ENCODE peak calls at places on chromosomes 13 and 19, in nine cellular contexts. Q, Z, R, A, H, B, O, I and D are unnamed samples.

GRCh38 chr13:98576963-98577822 is at the start of gene STK24:
- DNase-seq in R (peak; percentile 84), Z (peak; percentile 79), Q (peak; percentile 41), I (no peak), O (peak; percentile 87), H (no peak), A (peak; percentile 44), B (peak; percentile 63), D (peak; percentile 81)

GRCh38 chr19:3116621-3117020 is 19.2 kb upstream of the GNA15 start:
- DNase-seq in R (no peak), A (no peak), I (no peak), O (no peak), Q (no peak), Z (peak; percentile 82), B (no peak), H (no peak), D (peak; percentile 42)

GRCh38 chr13:20359335-20359734 is 127.2 kb upstream of the GJB6 start:
- DNase-seq in O (no peak), Z (no peak), R (no peak), Q (no peak), I (no peak), H (no peak), B (no peak), A (no peak), D (no peak)

GRCh38 chr19:51325161-51325979 is 13.9 kb downstream of the IGLON5 start:
- DNase-seq in B (no peak), O (peak; percentile 55), H (no peak), R (no peak), Z (peak; percentile 31), A (no peak), I (no peak), Q (no peak), D (no peak)

GRCh38 chr13:70107498-70108271 is at the start of gene ATXN8OS:
- DNase-seq in O (no peak), R (peak; percentile 27), A (no peak), Z (peak; percentile 2), H (no peak), Q (no peak), I (no peak), B (no peak), D (no peak)

GRCh38 chr19:5035817-5036732 is 67.2 kb downstream of the KDM4B start:
- DNase-seq in R (no peak), I (no peak), A (no peak), H (no peak), B (no peak), Q (no peak), O (no peak), Z (peak; percentile 75), D (no peak)

GRCh38 chr19:16899566-16900075 is 10.8 kb downstream of the F2RL3 start:
- DNase-seq in O (no peak), R (no peak), B (no peak), Q (no peak), H (no peak), Z (no peak), A (no peak), I (no peak), D (no peak)

GRCh38 chr13:90156390-90156789 is 1191.1 kb upstream of the MIR17HG start:
- DNase-seq in Q (no peak), R (no peak), I (no peak), Z (no peak), A (no peak), H (no peak), O (no peak), B (no peak), D (no peak)

GRCh38 chr13:20188649-20189553 is 3.8 kb downstream of the GJB2 start:
- DNase-seq in H (no peak), A (no peak), Q (no peak), R (no peak), Z (no peak), B (no peak), I (no peak), O (peak; percentile 74), D (no peak)

GRCh38 chr19:44576843-44577565 is 36.4 kb upstream of the IGSF23 start:
- DNase-seq in Q (no peak), Z (no peak), H (no peak), A (no peak), B (peak; percentile 6), I (no peak), O (no peak), R (peak; percentile 58), D (peak; percentile 40)

GRCh38 chr19:13215572-13216380 is 65.6 kb downstream of the IER2 start:
- DNase-seq in R (no peak), H (no peak), O (no peak), B (no peak), Z (no peak), I (no peak), Q (no peak), A (no peak), D (no peak)

GRCh38 chr19:2474232-2475017 is 1.5 kb upstream of the GADD45B start:
- DNase-seq in O (peak; percentile 93), R (peak; percentile 85), H (peak; percentile 80), Q (peak; percentile 77), I (peak; percentile 75), A (peak; percentile 80), Z (peak; percentile 87), B (peak; percentile 86), D (peak; percentile 85)

GRCh38 chr19:5057860-5058259 is 88.9 kb downstream of the KDM4B start:
- DNase-seq in O (no peak), I (no peak), H (no peak), Q (no peak), Z (peak; percentile 44), R (no peak), B (no peak), A (no peak), D (no peak)

GRCh38 chr13:23616228-23616627 is 46.0 kb downstream of the TNFRSF19 start:
- DNase-seq in I (no peak), Z (no peak), R (no peak), O (no peak), B (no peak), A (no peak), Q (no peak), H (no peak), D (no peak)

GRCh38 chr13:110648155-110648819 is 32.9 kb downstream of the NAXD start:
- DNase-seq in B (no peak), Z (no peak), A (no peak), H (no peak), O (no peak), Q (no peak), R (no peak), I (no peak), D (no peak)

GRCh38 chr19:40809358-40810086 is 10.5 kb downstream of the EGLN2 start:
- DNase-seq in R (no peak), H (no peak), I (no peak), Q (no peak), Z (no peak), A (no peak), B (no peak), O (peak; percentile 65), D (no peak)

GRCh38 chr19:49844138-49844740 is 6.7 kb upstream of the PTOV1 start:
- DNase-seq in A (no peak), O (no peak), B (no peak), R (no peak), I (no peak), H (no peak), Q (no peak), Z (no peak), D (no peak)

GRCh38 chr19:11378319-11379189 is 4.1 kb downstream of the SWSAP1 start:
- DNase-seq in H (no peak), A (no peak), I (no peak), Q (no peak), O (no peak), Z (peak; percentile 14), R (no peak), B (no peak), D (no peak)

GRCh38 chr13:24632382-24633121 is 47.7 kb upstream of the ATP12A start:
- DNase-seq in Q (no peak), Z (no peak), R (no peak), B (no peak), A (no peak), H (no peak), I (no peak), O (no peak), D (no peak)

GRCh38 chr19:45455707-45456499 is 11.9 kb upstream of the FOSB start:
- DNase-seq in I (peak; percentile 88), A (no peak), O (peak; percentile 95), H (peak; percentile 32), B (peak; percentile 70), Z (peak; percentile 36), R (peak; percentile 93), Q (peak; percentile 25), D (peak; percentile 94)

GRCh38 chr19:49681830-49682229 is 4.8 kb downstream of the PRMT1 start:
- DNase-seq in O (no peak), R (no peak), A (no peak), Q (no peak), B (no peak), Z (no peak), H (no peak), I (no peak), D (no peak)

GRCh38 chr19:2235396-2236284 is 489 bp downstream of the PLEKHJ1 start:
- DNase-seq in O (peak; percentile 80), I (no peak), R (peak; percentile 92), Q (no peak), H (no peak), B (no peak), A (no peak), Z (no peak), D (no peak)

GRCh38 chr19:12255372-12255771 is 39.3 kb downstream of the ZNF44 start:
- DNase-seq in H (no peak), B (no peak), O (no peak), I (no peak), A (no peak), Z (no peak), Q (no peak), R (no peak), D (no peak)

GRCh38 chr19:35247526-35248309 is 1.1 kb upstream of the LSR start:
- DNase-seq in A (peak; percentile 45), Q (peak; percentile 41), O (peak; percentile 92), H (no peak), Z (no peak), R (peak; percentile 94), B (peak; percentile 58), I (peak; percentile 54), D (peak; percentile 93)

GRCh38 chr19:48600679-48601382 is 5.7 kb upstream of the SPACA4 start:
- DNase-seq in O (no peak), Q (no peak), R (no peak), B (no peak), Z (no peak), I (no peak), A (no peak), H (no peak), D (no peak)

GRCh38 chr13:101512650-101513049 is 60.2 kb downstream of the ITGBL1 start:
- DNase-seq in R (no peak), H (no peak), A (no peak), B (no peak), I (no peak), O (no peak), Q (no peak), Z (no peak), D (no peak)

GRCh38 chr13:98454389-98454881 is 122.5 kb downstream of the STK24 start:
- DNase-seq in R (no peak), I (no peak), O (no peak), B (no peak), A (no peak), Z (peak; percentile 75), Q (no peak), H (no peak), D (no peak)

GRCh38 chr13:37163626-37164365 is 58.3 kb upstream of the CSNK1A1L start:
- DNase-seq in B (no peak), R (no peak), O (no peak), A (no peak), Q (no peak), I (no peak), H (no peak), Z (no peak), D (no peak)

GRCh38 chr13:75566658-75567057 is 17.1 kb downstream of the UCHL3 start:
- DNase-seq in H (no peak), Z (no peak), O (no peak), Q (no peak), A (no peak), R (no peak), B (no peak), I (no peak), D (no peak)

GRCh38 chr13:95500136-95500718 is 52.3 kb upstream of the CLDN10 start:
- DNase-seq in A (no peak), O (no peak), Q (no peak), B (no peak), R (no peak), I (no peak), H (no peak), Z (no peak), D (no peak)

GRCh38 chr13:91417660-91418325 is 19.4 kb downstream of the GPC5 start:
- DNase-seq in Q (no peak), R (no peak), I (no peak), A (no peak), O (no peak), Z (no peak), B (no peak), H (no peak), D (no peak)